ENCODE peak calls at places on chromosomes 7 and 10, in four cellular contexts. Q is MV-4-11, H is bronchial epithelial cell, C is NCI-H2227 treated with DMSO at 0.1 percent for 48 hours. F is an unnamed sample.

GRCh38 chr7:20442951-20443350 is 112.3 kb downstream of the ITGB8 start:
- DNase-seq in H (no peak), Q (no peak), C (no peak), F (no peak)

GRCh38 chr7:74057987-74058386 is 25.6 kb upstream of the LIMK1 start:
- DNase-seq in Q (no peak), C (no peak), H (no peak), F (no peak)

GRCh38 chr10:101091546-101092290 is 29.9 kb downstream of the KAZALD1 start:
- DNase-seq in C (no peak), Q (no peak), H (peak), F (peak)

GRCh38 chr10:25174461-25175230 is at the start of gene GPR158:
- DNase-seq in Q (peak), C (peak), H (peak), F (peak)

GRCh38 chr7:17301491-17302101 is 3.1 kb downstream of the AHR start:
- DNase-seq in C (no peak), Q (peak), H (peak), F (no peak)

GRCh38 chr10:48507933-48508830 is 96.7 kb downstream of the ARHGAP22 start:
- DNase-seq in C (no peak), H (no peak), Q (peak), F (no peak)

GRCh38 chr7:39754326-39755120 is 131.2 kb downstream of the RALA start:
- DNase-seq in C (peak), H (peak), Q (no peak), F (no peak)

GRCh38 chr10:96577037-96577436 is 9.8 kb downstream of the TM9SF3 start:
- DNase-seq in H (peak), C (no peak), Q (no peak), F (peak)

GRCh38 chr7:26159243-26159642 is 7.2 kb downstream of the NFE2L3 start:
- DNase-seq in C (no peak), H (peak), Q (no peak), F (no peak)

GRCh38 chr7:92246363-92247101 is 758 bp downstream of the ANKIB1 start:
- DNase-seq in Q (peak), C (peak), H (peak), F (peak)

GRCh38 chr10:24462889-24463552 is 254.1 kb downstream of the KIAA1217 start:
- DNase-seq in H (no peak), C (no peak), Q (no peak), F (no peak)

GRCh38 chr10:30115391-30116253 is 56.2 kb upstream of the JCAD start:
- DNase-seq in Q (no peak), C (peak), H (no peak), F (no peak)

GRCh38 chr10:18158698-18159342 is 18.6 kb downstream of the CACNB2 start:
- DNase-seq in H (no peak), C (no peak), Q (no peak), F (no peak)

GRCh38 chr7:3710122-3710521 is 409.1 kb downstream of the SDK1 start:
- DNase-seq in Q (no peak), C (no peak), H (no peak), F (no peak)

GRCh38 chr7:149633976-149634945 is 136.7 kb upstream of the ZNF746 start:
- DNase-seq in C (no peak), H (no peak), Q (no peak), F (no peak)

GRCh38 chr7:107680478-107680877 is 19.9 kb downstream of the SLC26A4 start:
- DNase-seq in H (no peak), Q (no peak), C (no peak), F (no peak)

GRCh38 chr7:40890088-40890692 is 755.4 kb downstream of the SUGCT start:
- DNase-seq in Q (no peak), H (no peak), C (no peak), F (no peak)

GRCh38 chr7:108014200-108014599 is 11.2 kb upstream of the LAMB1 start:
- DNase-seq in C (no peak), H (no peak), Q (no peak), F (no peak)

GRCh38 chr10:666237-667012 is 23.0 kb downstream of the DIP2C start:
- DNase-seq in H (no peak), C (no peak), Q (no peak), F (no peak)

GRCh38 chr7:38574121-38574520 is 57.1 kb downstream of the AMPH start:
- DNase-seq in H (no peak), C (no peak), Q (no peak), F (no peak)

GRCh38 chr10:74213571-74214162 is 62.6 kb downstream of the ADK start:
- DNase-seq in C (no peak), Q (peak), H (peak), F (peak)

GRCh38 chr7:27689045-27689877 is 26.6 kb upstream of the HIBADH start:
- DNase-seq in C (no peak), Q (peak), H (peak), F (peak)

GRCh38 chr7:7148799-7149481 is 33.4 kb upstream of the C1GALT1 start:
- DNase-seq in Q (no peak), H (peak), C (no peak), F (no peak)

GRCh38 chr10:11685787-11686218 is 56.4 kb upstream of the ECHDC3 start:
- DNase-seq in H (peak), Q (peak), C (no peak), F (no peak)

GRCh38 chr7:121547341-121548092 is 151.4 kb upstream of the FAM3C start:
- DNase-seq in Q (peak), C (peak), H (peak), F (peak)

GRCh38 chr10:3239066-3239919 is 66.7 kb upstream of the PITRM1 start:
- DNase-seq in C (no peak), Q (no peak), H (peak), F (peak)

GRCh38 chr7:8831386-8831785 is 398.0 kb downstream of the NXPH1 start:
- DNase-seq in H (peak), C (no peak), Q (no peak), F (no peak)

GRCh38 chr10:119724630-119725549 is 960 bp upstream of the INPP5F start:
- DNase-seq in H (peak), C (no peak), Q (peak), F (no peak)

GRCh38 chr10:132703305-132704007 is 82.5 kb downstream of the NKX6-2 start:
- DNase-seq in H (no peak), C (no peak), Q (no peak), F (no peak)

GRCh38 chr7:139893999-139894398 is 64.9 kb downstream of the TBXAS1 start:
- DNase-seq in H (no peak), C (no peak), Q (no peak), F (no peak)

GRCh38 chr7:71372991-71373390 is 241.0 kb downstream of the GALNT17 start:
- DNase-seq in C (no peak), H (no peak), Q (no peak), F (no peak)

GRCh38 chr10:42980553-42981357 is 96.1 kb upstream of the RET start:
- DNase-seq in H (no peak), C (no peak), Q (no peak), F (no peak)

GRCh38 chr10:79139124-79139835 is 70.5 kb downstream of the ZMIZ1 start:
- DNase-seq in Q (peak), C (peak), H (no peak), F (no peak)

GRCh38 chr7:45921699-45922519 is 837 bp upstream of the IGFBP3 start:
- DNase-seq in H (peak), Q (no peak), C (no peak), F (peak)

GRCh38 chr7:24442170-24442777 is 131.0 kb upstream of the PALS2 start:
- DNase-seq in Q (peak), H (no peak), C (no peak), F (no peak)

F was measured in A549.